ENCODE peak calls at places on chromosomes 7 and 10, in five cellular contexts. L, W, R, I and N are unnamed samples.

GRCh38 chr10:49090696-49091338 is 24.5 kb downstream of the VSTM4 start:
- DNase-seq in W (no peak), I (no peak), R (no peak), L (no peak), N (no peak)

GRCh38 chr10:6838118-6838517 is 258.0 kb upstream of the PRKCQ start:
- DNase-seq in R (no peak), I (no peak), L (peak), W (peak), N (no peak)

GRCh38 chr10:80077869-80078447 is 507 bp upstream of the TMEM254 start:
- DNase-seq in L (no peak), I (no peak), W (no peak), R (no peak), N (no peak)

GRCh38 chr10:97138777-97139317 is 46.9 kb downstream of the SLIT1 start:
- DNase-seq in R (no peak), W (no peak), I (no peak), L (no peak), N (no peak)

GRCh38 chr10:31929260-31929985 is 792 bp upstream of the ARHGAP12 start:
- DNase-seq in I (peak), L (peak), W (peak), R (peak), N (peak)

GRCh38 chr10:122911889-122912484 is 1.6 kb downstream of the FAM24A start:
- DNase-seq in I (peak), W (peak), R (peak), L (peak), N (peak)

GRCh38 chr7:144057954-144058353 is 9.2 kb downstream of the OR2A5 start:
- DNase-seq in W (no peak), L (no peak), I (no peak), R (peak), N (no peak)

GRCh38 chr10:3239066-3239919 is 66.7 kb upstream of the PITRM1 start:
- DNase-seq in R (peak), W (peak), L (peak), I (peak), N (peak)

GRCh38 chr10:11547111-11547625 is 64.3 kb downstream of the USP6NL start:
- DNase-seq in I (no peak), R (peak), W (peak), L (no peak), N (no peak)

GRCh38 chr10:31322647-31323046 is 3.6 kb downstream of the ZEB1 start:
- DNase-seq in W (no peak), R (no peak), I (no peak), L (peak), N (peak)

GRCh38 chr10:14904316-14904732 is 25.7 kb downstream of the SUV39H2 start:
- DNase-seq in L (peak), I (no peak), R (peak), W (no peak), N (peak)

GRCh38 chr7:15309891-15310290 is 251.9 kb downstream of the AGMO start:
- DNase-seq in W (peak), R (no peak), L (no peak), I (no peak), N (no peak)

GRCh38 chr7:51045319-51046102 is 262.8 kb upstream of the GRB10 start:
- DNase-seq in R (peak), L (no peak), W (peak), I (no peak), N (no peak)

GRCh38 chr10:93463723-93464511 is 18.2 kb downstream of the MYOF start:
- DNase-seq in R (peak), I (no peak), L (no peak), W (peak), N (no peak)

GRCh38 chr10:12849351-12850181 is 151.9 kb downstream of the CCDC3 start:
- DNase-seq in L (no peak), W (peak), I (no peak), R (no peak), N (no peak)

GRCh38 chr7:44793919-44794715 is 2.4 kb upstream of the PPIA start:
- DNase-seq in L (no peak), R (peak), I (no peak), W (no peak), N (no peak)

GRCh38 chr10:52563361-52563760 is 209.2 kb downstream of the MBL2 start:
- DNase-seq in I (no peak), R (peak), W (no peak), L (no peak), N (no peak)

GRCh38 chr10:62528441-62528840 is 154.3 kb downstream of the ZNF365 start:
- DNase-seq in I (no peak), R (no peak), W (no peak), L (peak), N (peak)

GRCh38 chr7:117110480-117111315 is 157.4 kb downstream of the ST7 start:
- DNase-seq in R (peak), L (no peak), W (no peak), I (no peak), N (peak)

GRCh38 chr10:118542789-118543188 is 52.7 kb downstream of the PRLHR start:
- DNase-seq in W (no peak), I (no peak), L (no peak), R (no peak), N (no peak)

GRCh38 chr7:135260930-135261721 is 27.5 kb downstream of the STRA8 start:
- DNase-seq in L (no peak), W (peak), I (no peak), R (no peak), N (no peak)

GRCh38 chr7:37052673-37053072 is 328.4 kb upstream of the AOAH start:
- DNase-seq in R (peak), I (peak), W (peak), L (peak), N (no peak)

GRCh38 chr7:101173752-101174244 is 6.3 kb downstream of the NAT16 start:
- DNase-seq in R (no peak), L (peak), W (no peak), I (peak), N (peak)

GRCh38 chr7:48875300-48875916 is 48.9 kb upstream of the CDC14C start:
- DNase-seq in W (peak), L (no peak), R (peak), I (peak), N (no peak)

GRCh38 chr7:2800923-2801682 is 43.0 kb downstream of the GNA12 start:
- DNase-seq in R (peak), I (no peak), L (no peak), W (no peak), N (no peak)

GRCh38 chr10:99659868-99660366 is 608 bp downstream of the ENTPD7 start:
- DNase-seq in L (peak), I (no peak), R (peak), W (no peak), N (no peak)

DNA sequence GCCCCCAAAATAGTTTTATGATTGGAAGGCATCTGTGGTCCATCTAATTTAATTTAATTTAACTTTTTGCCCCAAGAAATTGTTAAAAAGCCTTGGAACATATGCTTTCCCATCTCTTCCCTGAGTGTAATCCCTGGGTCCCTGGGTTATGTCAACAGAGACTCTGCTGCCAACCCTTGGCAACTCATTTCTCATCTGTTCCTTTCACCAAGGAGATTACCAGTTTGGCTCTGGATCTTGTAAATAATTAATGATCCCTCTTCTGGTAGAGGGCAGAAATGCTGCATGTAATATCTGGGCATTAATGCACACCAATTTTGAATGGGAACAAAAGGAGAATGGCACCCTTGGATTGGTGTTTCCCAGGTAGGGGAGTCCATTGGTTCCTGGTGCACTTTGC is 514.2 kb downstream of the CCSER2 start:
- DNase-seq in L (no peak), W (no peak), R (no peak), I (no peak), N (no peak)
- TF ChIP-seq CTCF in L (no peak), W (no peak), R (no peak), I (no peak), N (no peak)

GRCh38 chr7:141272417-141272816 is 198.6 kb downstream of the TMEM178B start:
- DNase-seq in R (no peak), I (no peak), W (no peak), L (no peak), N (no peak)
- TF ChIP-seq CTCF in R (no peak), I (no peak), W (no peak), L (no peak), N (no peak)

DNA sequence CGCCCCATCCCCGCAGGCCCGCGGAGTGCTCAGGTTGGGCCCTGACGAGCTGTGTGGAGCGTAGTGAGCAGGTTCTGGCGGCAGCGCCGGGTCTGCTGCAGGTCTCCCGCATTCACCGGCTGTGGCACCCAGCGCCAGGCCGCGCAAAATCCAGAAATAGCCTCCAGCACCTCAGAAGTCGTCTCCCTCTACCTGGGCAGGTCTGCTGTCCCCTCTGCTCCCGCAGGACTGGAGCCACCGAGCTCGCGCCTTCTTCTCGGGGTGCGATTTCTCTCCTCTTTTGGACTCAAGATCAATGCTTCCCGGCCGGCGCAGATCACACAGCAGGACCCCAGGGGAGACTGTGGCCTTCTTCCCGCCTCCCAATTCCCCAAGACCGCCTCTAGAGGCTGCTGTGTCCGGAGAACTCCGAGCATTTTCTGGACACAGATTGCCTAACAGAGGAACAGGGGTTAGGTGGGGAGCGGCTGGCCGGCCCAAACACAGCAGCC is 8.4 kb downstream of the TLX1 start:
- DNase-seq in W (no peak), R (peak), I (peak), L (no peak), N (peak)
- TF ChIP-seq CTCF in W (no peak), R (peak), I (no peak), L (no peak), N (no peak)

DNA sequence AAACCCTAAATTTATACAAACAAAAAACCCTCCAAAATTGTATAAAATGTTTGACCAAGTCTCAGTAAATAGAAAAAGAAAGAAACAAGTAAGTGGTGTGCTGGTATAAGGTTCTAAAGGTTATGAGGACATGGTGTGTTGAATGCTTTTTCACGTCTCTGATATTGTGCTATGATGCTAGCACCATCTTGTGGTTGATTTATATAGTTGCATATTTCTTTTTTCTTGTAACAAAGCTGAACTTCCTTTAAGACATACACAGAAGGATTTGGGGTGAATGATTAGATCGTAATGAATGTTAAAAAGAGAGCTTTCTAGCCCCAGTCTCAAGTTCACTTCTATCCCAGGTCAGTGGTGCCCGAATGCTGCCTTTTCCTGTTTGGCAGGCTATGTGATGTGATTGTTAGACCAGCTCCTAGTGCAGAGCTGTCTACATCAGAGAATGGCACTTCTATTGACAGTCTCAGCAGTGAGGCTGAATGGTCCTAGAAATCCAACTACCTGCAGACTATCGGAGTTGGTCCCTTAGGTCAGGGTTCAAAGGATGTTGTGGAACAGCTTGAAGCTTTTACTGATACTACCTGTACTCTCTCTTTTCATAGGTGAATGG is 25.0 kb downstream of the VTI1A start:
- DNase-seq in R (peak), I (peak), L (peak), W (peak), N (peak)
- TF ChIP-seq CTCF in R (peak), I (no peak), L (peak), W (peak), N (peak)

DNA sequence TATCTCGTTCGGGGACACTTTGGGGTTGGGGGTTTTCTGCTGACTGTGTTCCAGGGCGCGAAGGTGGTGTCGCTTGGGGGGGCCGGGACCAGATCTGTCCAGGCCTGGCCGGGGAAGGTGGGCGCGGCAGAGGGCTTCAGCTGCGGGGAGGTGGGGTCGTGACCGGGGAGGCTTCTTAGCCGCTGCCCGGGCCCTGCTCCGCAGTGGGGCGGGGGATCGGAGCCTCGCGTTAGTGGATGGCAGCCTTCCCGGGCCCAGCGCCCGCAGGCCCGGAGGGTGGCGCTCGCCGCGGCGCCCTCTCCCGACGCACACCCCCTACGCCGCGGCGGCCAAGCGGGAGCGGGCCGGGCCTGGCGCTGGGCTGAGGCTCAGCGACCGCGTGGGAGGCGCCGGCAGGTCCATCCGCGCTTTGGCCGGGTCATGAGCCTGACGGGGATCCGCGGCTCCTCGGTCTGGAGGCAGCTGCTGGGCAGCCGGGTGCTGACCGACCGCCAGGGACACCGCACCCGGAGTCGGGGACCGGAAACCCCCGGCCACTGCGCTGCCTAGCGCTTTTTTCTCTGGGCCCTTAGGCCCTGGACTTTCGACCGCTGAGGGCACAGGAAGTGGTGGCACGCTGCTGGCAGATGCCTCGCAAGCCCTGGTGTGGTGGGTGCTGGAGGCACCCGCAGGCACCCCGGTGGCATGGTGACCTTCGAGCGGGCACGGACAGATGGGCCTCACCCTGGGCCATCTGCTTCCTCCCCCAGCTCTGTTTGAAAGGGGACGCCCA is 1.2 kb downstream of the AGAP3 start:
- DNase-seq in R (peak), L (no peak), W (peak), I (no peak), N (peak)
- TF ChIP-seq CTCF in R (peak), L (no peak), W (peak), I (no peak), N (peak)